ENCODE peak calls at places on chromosomes 5 and 9, in five cellular contexts. One of them, this sample, is unnamed.

GRCh38 chr9:92463989-92464388 is 18.3 kb downstream of the ASPN start:
- DNase-seq in breast epithelium: no peak
- DNase-seq in fibroblast of lung: peak
- DNase-seq in CD8-positive, alpha-beta T cell: no peak
- DNase-seq in esophagus squamous epithelium: no peak
- DNase-seq in this sample: peak

GRCh38 chr9:134391319-134392231 is 65.3 kb downstream of the RXRA start:
- DNase-seq in breast epithelium: no peak
- DNase-seq in CD8-positive, alpha-beta T cell: peak
- DNase-seq in esophagus squamous epithelium: no peak
- DNase-seq in fibroblast of lung: no peak
- DNase-seq in this sample: no peak

GRCh38 chr9:87497080-87497603 is 525 bp upstream of the DAPK1 start:
- DNase-seq in esophagus squamous epithelium: no peak
- DNase-seq in fibroblast of lung: no peak
- DNase-seq in breast epithelium: no peak
- DNase-seq in CD8-positive, alpha-beta T cell: no peak
- DNase-seq in this sample: no peak

GRCh38 chr5:113181409-113181808 is 204.8 kb downstream of the DCP2 start:
- DNase-seq in esophagus squamous epithelium: no peak
- DNase-seq in CD8-positive, alpha-beta T cell: no peak
- DNase-seq in fibroblast of lung: no peak
- DNase-seq in breast epithelium: no peak
- DNase-seq in this sample: no peak

GRCh38 chr5:77133061-77133758 is 46.1 kb upstream of the ZBED3 start:
- DNase-seq in esophagus squamous epithelium: peak
- DNase-seq in fibroblast of lung: peak
- DNase-seq in CD8-positive, alpha-beta T cell: no peak
- DNase-seq in breast epithelium: peak
- DNase-seq in this sample: peak

GRCh38 chr5:57719216-57719615 is 236.6 kb upstream of the ACTBL2 start:
- DNase-seq in fibroblast of lung: no peak
- DNase-seq in CD8-positive, alpha-beta T cell: no peak
- DNase-seq in esophagus squamous epithelium: no peak
- DNase-seq in breast epithelium: no peak
- DNase-seq in this sample: no peak

GRCh38 chr9:99303177-99303576 is 81.1 kb downstream of the SEC61B start:
- DNase-seq in CD8-positive, alpha-beta T cell: no peak
- DNase-seq in breast epithelium: no peak
- DNase-seq in fibroblast of lung: no peak
- DNase-seq in esophagus squamous epithelium: no peak
- DNase-seq in this sample: no peak

GRCh38 chr5:129718766-129719165 is 29.1 kb upstream of the MINAR2 start:
- DNase-seq in CD8-positive, alpha-beta T cell: no peak
- DNase-seq in fibroblast of lung: no peak
- DNase-seq in esophagus squamous epithelium: no peak
- DNase-seq in breast epithelium: no peak
- DNase-seq in this sample: no peak

GRCh38 chr9:1554123-1555045 is 460.8 kb upstream of the SMARCA2 start:
- DNase-seq in esophagus squamous epithelium: no peak
- DNase-seq in fibroblast of lung: no peak
- DNase-seq in breast epithelium: no peak
- DNase-seq in CD8-positive, alpha-beta T cell: no peak
- DNase-seq in this sample: no peak

GRCh38 chr5:152505442-152506042 is 100.5 kb upstream of the NMUR2 start:
- DNase-seq in esophagus squamous epithelium: no peak
- DNase-seq in fibroblast of lung: peak
- DNase-seq in breast epithelium: no peak
- DNase-seq in CD8-positive, alpha-beta T cell: peak
- DNase-seq in this sample: peak

GRCh38 chr9:3903273-3903672 is 377.5 kb upstream of the RFX3 start:
- DNase-seq in fibroblast of lung: no peak
- DNase-seq in CD8-positive, alpha-beta T cell: no peak
- DNase-seq in breast epithelium: no peak
- DNase-seq in esophagus squamous epithelium: no peak
- DNase-seq in this sample: no peak

GRCh38 chr9:135499326-135500070 is 984 bp upstream of the MRPS2 start:
- DNase-seq in fibroblast of lung: peak
- DNase-seq in breast epithelium: peak
- DNase-seq in CD8-positive, alpha-beta T cell: peak
- DNase-seq in esophagus squamous epithelium: peak
- DNase-seq in this sample: peak

GRCh38 chr9:19785230-19785629 is 3.6 kb downstream of the SLC24A2 start:
- DNase-seq in CD8-positive, alpha-beta T cell: no peak
- DNase-seq in fibroblast of lung: no peak
- DNase-seq in esophagus squamous epithelium: no peak
- DNase-seq in breast epithelium: no peak
- DNase-seq in this sample: no peak

GRCh38 chr5:92946546-92946945 is 634.5 kb downstream of the NR2F1-AS1 start:
- DNase-seq in breast epithelium: no peak
- DNase-seq in esophagus squamous epithelium: no peak
- DNase-seq in CD8-positive, alpha-beta T cell: no peak
- DNase-seq in fibroblast of lung: no peak
- DNase-seq in this sample: no peak

GRCh38 chr5:37786855-37787254 is 53.0 kb downstream of the GDNF start:
- DNase-seq in esophagus squamous epithelium: no peak
- DNase-seq in breast epithelium: no peak
- DNase-seq in CD8-positive, alpha-beta T cell: no peak
- DNase-seq in fibroblast of lung: peak
- DNase-seq in this sample: peak

GRCh38 chr5:56468278-56468677 is 235.1 kb upstream of the ANKRD55 start:
- DNase-seq in CD8-positive, alpha-beta T cell: no peak
- DNase-seq in esophagus squamous epithelium: no peak
- DNase-seq in breast epithelium: no peak
- DNase-seq in fibroblast of lung: no peak
- DNase-seq in this sample: no peak

GRCh38 chr5:56467176-56467717 is 234.1 kb upstream of the ANKRD55 start:
- DNase-seq in fibroblast of lung: no peak
- DNase-seq in breast epithelium: no peak
- DNase-seq in CD8-positive, alpha-beta T cell: no peak
- DNase-seq in esophagus squamous epithelium: no peak
- DNase-seq in this sample: no peak

GRCh38 chr5:56466136-56466816 is 233.1 kb upstream of the ANKRD55 start:
- DNase-seq in fibroblast of lung: no peak
- DNase-seq in CD8-positive, alpha-beta T cell: no peak
- DNase-seq in esophagus squamous epithelium: no peak
- DNase-seq in breast epithelium: no peak
- DNase-seq in this sample: no peak

GRCh38 chr5:56471707-56472106 is 238.6 kb upstream of the ANKRD55 start:
- DNase-seq in CD8-positive, alpha-beta T cell: no peak
- DNase-seq in breast epithelium: no peak
- DNase-seq in esophagus squamous epithelium: no peak
- DNase-seq in fibroblast of lung: no peak
- DNase-seq in this sample: no peak

GRCh38 chr5:56470007-56470406 is 236.9 kb upstream of the ANKRD55 start:
- DNase-seq in breast epithelium: no peak
- DNase-seq in fibroblast of lung: no peak
- DNase-seq in esophagus squamous epithelium: no peak
- DNase-seq in CD8-positive, alpha-beta T cell: no peak
- DNase-seq in this sample: no peak
- H3K4me3 ChIP-seq in breast epithelium: no peak
- H3K4me3 ChIP-seq in fibroblast of lung: no peak
- H3K4me3 ChIP-seq in esophagus squamous epithelium: no peak
- H3K4me3 ChIP-seq in CD8-positive, alpha-beta T cell: no peak
- H3K4me3 ChIP-seq in this sample: no peak

GRCh38 chr5:78275998-78276543 is 18.4 kb downstream of the AP3B1 start:
- DNase-seq in breast epithelium: no peak
- DNase-seq in esophagus squamous epithelium: no peak
- DNase-seq in CD8-positive, alpha-beta T cell: no peak
- DNase-seq in fibroblast of lung: peak
- DNase-seq in this sample: peak

GRCh38 chr5:78280261-78280660 is 14.2 kb downstream of the AP3B1 start:
- DNase-seq in breast epithelium: no peak
- DNase-seq in CD8-positive, alpha-beta T cell: no peak
- DNase-seq in fibroblast of lung: no peak
- DNase-seq in esophagus squamous epithelium: no peak
- DNase-seq in this sample: no peak

GRCh38 chr5:78274540-78275197 is 19.8 kb downstream of the AP3B1 start:
- DNase-seq in breast epithelium: no peak
- DNase-seq in fibroblast of lung: no peak
- DNase-seq in CD8-positive, alpha-beta T cell: no peak
- DNase-seq in esophagus squamous epithelium: no peak
- DNase-seq in this sample: no peak

GRCh38 chr5:78279194-78279593 is 15.3 kb downstream of the AP3B1 start:
- DNase-seq in esophagus squamous epithelium: no peak
- DNase-seq in fibroblast of lung: no peak
- DNase-seq in breast epithelium: no peak
- DNase-seq in CD8-positive, alpha-beta T cell: no peak
- DNase-seq in this sample: no peak

DNA sequence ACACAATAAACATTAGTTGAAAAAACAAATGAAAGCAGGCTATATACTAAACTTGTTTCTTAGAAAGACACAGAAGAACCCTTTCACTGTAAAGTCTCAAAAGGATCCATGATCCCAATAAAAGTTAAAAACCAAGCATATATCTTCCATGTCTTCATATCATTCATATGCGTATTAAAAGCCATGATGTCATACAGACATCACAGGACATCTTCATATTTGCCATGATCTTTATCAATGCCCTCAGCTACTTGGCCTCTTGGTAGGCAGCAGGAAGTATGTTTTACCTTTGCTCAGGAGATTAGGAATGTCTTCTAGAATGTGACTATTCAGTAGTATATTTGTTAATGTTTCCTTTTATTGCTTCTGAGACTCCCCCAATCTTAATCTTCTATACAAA is 16.8 kb downstream of the AP3B1 start:
- DNase-seq in esophagus squamous epithelium: no peak
- DNase-seq in fibroblast of lung: no peak
- DNase-seq in breast epithelium: no peak
- DNase-seq in CD8-positive, alpha-beta T cell: no peak
- DNase-seq in this sample: no peak
- TF ChIP-seq CTCF in esophagus squamous epithelium: no peak
- TF ChIP-seq CTCF in fibroblast of lung: no peak
- TF ChIP-seq CTCF in breast epithelium: no peak
- TF ChIP-seq CTCF in CD8-positive, alpha-beta T cell: no peak
- TF ChIP-seq CTCF in this sample: no peak

GRCh38 chr5:83036991-83037390 is 40.2 kb downstream of the TMEM167A start:
- DNase-seq in CD8-positive, alpha-beta T cell: no peak
- DNase-seq in breast epithelium: no peak
- DNase-seq in esophagus squamous epithelium: no peak
- DNase-seq in fibroblast of lung: peak
- DNase-seq in this sample: no peak

GRCh38 chr5:83035373-83036170 is 41.6 kb downstream of the TMEM167A start:
- DNase-seq in esophagus squamous epithelium: no peak
- DNase-seq in breast epithelium: no peak
- DNase-seq in CD8-positive, alpha-beta T cell: no peak
- DNase-seq in fibroblast of lung: no peak
- DNase-seq in this sample: no peak

GRCh38 chr5:83034552-83035181 is 42.5 kb downstream of the TMEM167A start:
- DNase-seq in esophagus squamous epithelium: no peak
- DNase-seq in CD8-positive, alpha-beta T cell: no peak
- DNase-seq in fibroblast of lung: no peak
- DNase-seq in breast epithelium: no peak
- DNase-seq in this sample: no peak

GRCh38 chr5:83042507-83042906 is 34.7 kb downstream of the TMEM167A start:
- DNase-seq in breast epithelium: no peak
- DNase-seq in fibroblast of lung: no peak
- DNase-seq in CD8-positive, alpha-beta T cell: no peak
- DNase-seq in esophagus squamous epithelium: no peak
- DNase-seq in this sample: no peak

GRCh38 chr5:83038924-83039323 is 38.3 kb downstream of the TMEM167A start:
- DNase-seq in CD8-positive, alpha-beta T cell: no peak
- DNase-seq in breast epithelium: no peak
- DNase-seq in esophagus squamous epithelium: no peak
- DNase-seq in fibroblast of lung: no peak
- DNase-seq in this sample: no peak
- H3K4me3 ChIP-seq in CD8-positive, alpha-beta T cell: no peak
- H3K4me3 ChIP-seq in breast epithelium: no peak
- H3K4me3 ChIP-seq in esophagus squamous epithelium: no peak
- H3K4me3 ChIP-seq in fibroblast of lung: no peak
- H3K4me3 ChIP-seq in this sample: no peak

DNA sequence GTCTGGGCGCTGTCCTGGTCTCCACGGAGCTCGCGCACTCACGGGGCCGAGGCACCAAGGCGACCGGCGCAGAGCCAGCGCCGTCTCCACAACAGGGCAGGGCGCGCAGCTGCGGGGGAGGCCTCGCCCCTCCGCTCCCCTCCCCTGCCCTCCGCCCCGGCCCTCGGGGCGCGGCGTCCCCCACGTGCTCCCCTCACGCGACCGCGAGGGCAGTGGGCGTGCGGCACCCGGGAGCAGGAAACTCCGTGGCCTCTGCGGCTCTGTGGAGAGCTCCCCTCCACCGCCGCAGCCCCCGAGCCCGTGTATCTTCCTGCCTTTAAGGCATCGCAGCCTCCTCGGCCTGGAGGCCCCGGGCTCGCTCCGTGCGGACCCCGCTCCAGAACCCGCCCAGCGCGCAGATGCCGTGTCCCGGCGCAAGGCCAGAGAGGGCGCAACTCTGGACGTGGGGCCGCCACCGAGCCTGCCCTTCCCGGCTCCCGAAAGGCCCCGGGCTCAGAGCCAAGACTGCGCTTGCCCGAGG is 706 bp upstream of the TUBB4B start:
- DNase-seq in CD8-positive, alpha-beta T cell: peak
- DNase-seq in fibroblast of lung: peak
- DNase-seq in esophagus squamous epithelium: no peak
- DNase-seq in breast epithelium: peak
- DNase-seq in this sample: peak
- TF ChIP-seq CTCF in CD8-positive, alpha-beta T cell: no peak
- TF ChIP-seq CTCF in fibroblast of lung: no peak
- TF ChIP-seq CTCF in esophagus squamous epithelium: no peak
- TF ChIP-seq CTCF in breast epithelium: no peak
- TF ChIP-seq CTCF in this sample: no peak

DNA sequence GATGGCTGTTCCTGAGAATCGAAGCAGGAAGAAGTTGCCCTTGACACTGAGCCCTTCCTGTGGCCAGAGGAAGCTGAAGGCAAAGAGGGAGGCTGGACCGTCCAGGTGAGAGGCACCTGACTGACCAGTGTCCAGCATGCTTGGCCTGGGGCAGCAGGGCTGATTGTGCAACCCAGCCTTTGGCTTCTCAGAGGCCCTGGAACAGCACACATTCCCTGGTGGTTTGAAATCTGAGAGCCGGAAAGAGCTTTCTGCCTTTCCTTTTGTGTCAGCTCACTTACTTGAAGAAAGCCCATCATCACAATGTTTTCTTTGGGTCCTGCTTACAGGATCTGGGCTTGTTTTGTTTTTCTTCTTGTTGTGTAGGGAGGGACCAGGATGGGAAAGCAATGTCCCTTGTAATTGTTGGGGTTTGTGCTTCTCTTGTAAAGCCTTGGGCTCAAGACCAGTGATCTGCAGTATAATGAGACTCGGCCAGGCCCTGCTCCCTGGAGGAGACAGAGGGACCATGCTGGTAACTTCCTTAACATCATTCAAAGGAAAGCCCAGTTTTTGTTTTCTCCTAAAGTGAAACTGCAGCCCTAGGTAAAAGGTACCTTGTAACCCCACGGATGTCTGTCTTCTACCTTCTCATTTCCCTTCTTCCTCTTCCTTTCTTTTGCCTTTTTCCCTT is 213.7 kb downstream of the NXNL2 start:
- DNase-seq in breast epithelium: no peak
- DNase-seq in CD8-positive, alpha-beta T cell: no peak
- DNase-seq in esophagus squamous epithelium: no peak
- DNase-seq in fibroblast of lung: peak
- DNase-seq in this sample: peak
- H3K4me3 ChIP-seq in breast epithelium: no peak
- H3K4me3 ChIP-seq in CD8-positive, alpha-beta T cell: no peak
- H3K4me3 ChIP-seq in esophagus squamous epithelium: no peak
- H3K4me3 ChIP-seq in fibroblast of lung: no peak
- H3K4me3 ChIP-seq in this sample: no peak

This sample was measured in brain microvascular endothelial cell.